ENCODE peak calls at places on chromosomes 4 and X, in five cellular contexts. K is iPS-NIHi11; D is left ventricle myocardium superior; W is RPMI8226; O is stimulated activated CD4-positive, alpha-beta T cell treated with anti-CD3 and anti-CD28 coated beads, Interleukin-1b, Interleukin-23, amount 100 ng/mL, for 1 hour. P is an unnamed sample.

GRCh38 chrX:21166302-21166982 is 207.8 kb upstream of the CNKSR2 start:
- DNase-seq in K (peak), D (no peak), W (no peak), O (no peak), P (no peak)

GRCh38 chr4:184014301-184014700 is 109.2 kb downstream of the STOX2 start:
- DNase-seq in K (no peak), D (no peak), W (no peak), O (no peak), P (no peak)

GRCh38 chr4:181957088-181957487 is 286.1 kb upstream of the TENM3 start:
- DNase-seq in K (peak), D (no peak), W (no peak), O (no peak), P (no peak)

GRCh38 chrX:85112270-85112669 is 108.6 kb downstream of the APOOL start:
- DNase-seq in K (no peak), D (no peak), W (peak), O (no peak), P (no peak)

GRCh38 chr4:35175487-35175886 is 1068.8 kb downstream of the ARAP2 start:
- DNase-seq in K (no peak), D (no peak), W (no peak), O (no peak), P (no peak)

GRCh38 chrX:72038016-72038415 is 93.7 kb downstream of the RTL5 start:
- DNase-seq in K (no peak), D (no peak), W (no peak), O (no peak), P (no peak)

GRCh38 chr4:168723020-168723419 is 226.2 kb downstream of the PALLD start:
- DNase-seq in K (no peak), D (no peak), W (no peak), O (no peak), P (no peak)

GRCh38 chrX:72021975-72022374 is 109.7 kb downstream of the RTL5 start:
- DNase-seq in K (peak), D (no peak), W (peak), O (no peak), P (no peak)

GRCh38 chr4:184343400-184344177 is 125.9 kb upstream of the ENPP6 start:
- DNase-seq in K (peak), D (peak), W (peak), O (no peak), P (peak)

GRCh38 chrX:36160056-36160455 is 240.5 kb downstream of the CFAP47 start:
- DNase-seq in K (no peak), D (no peak), W (no peak), O (no peak), P (no peak)

GRCh38 chr4:77174426-77174825 is 17.4 kb downstream of the CCNG2 start:
- DNase-seq in K (no peak), D (no peak), W (peak), O (no peak), P (no peak)

GRCh38 chrX:103197721-103198306 is 17.1 kb upstream of the BEX4 start:
- DNase-seq in K (no peak), D (no peak), W (no peak), O (no peak), P (no peak)

GRCh38 chr4:143402776-143403550 is 66.3 kb downstream of the GAB1 start:
- DNase-seq in K (no peak), D (no peak), W (peak), O (no peak), P (peak)

GRCh38 chrX:147901476-147902126 is 10.1 kb upstream of the FMR1 start:
- DNase-seq in K (no peak), D (no peak), W (no peak), O (no peak), P (no peak)

GRCh38 chr4:48739560-48740019 is 40.5 kb downstream of the FRYL start:
- DNase-seq in K (no peak), D (no peak), W (no peak), O (no peak), P (no peak)